ENCODE peak calls at places on chromosome 17, in five cellular contexts. O is CD8-positive, alpha-beta T cell; U is fibroblast of pulmonary artery; K is hepatocyte; W is ascending aorta. V is an unnamed sample.

GRCh38 chr17:10072556-10072955 is 125.8 kb downstream of the GAS7 start:
- DNase-seq in O (no peak), U (no peak), K (no peak), W (no peak), V (no peak)

GRCh38 chr17:83191388-83192160 is 112.2 kb downstream of the METRNL start:
- DNase-seq in O (no peak), U (no peak), K (no peak), W (peak), V (no peak)

GRCh38 chr17:82056729-82057621 is 5.3 kb downstream of the GPS1 start:
- DNase-seq in O (peak), U (no peak), K (no peak), W (no peak), V (no peak)

GRCh38 chr17:78724544-78724943 is 57.5 kb downstream of the CYTH1 start:
- DNase-seq in O (no peak), U (no peak), K (no peak), W (no peak), V (no peak)

GRCh38 chr17:11309850-11310249 is 68.8 kb downstream of the SHISA6 start:
- DNase-seq in O (no peak), U (no peak), K (no peak), W (no peak), V (no peak)

GRCh38 chr17:70031341-70031740 is 43.7 kb upstream of the KCNJ16 start:
- DNase-seq in O (no peak), U (no peak), K (no peak), W (no peak), V (no peak)

GRCh38 chr17:64094412-64094811 is 35.5 kb downstream of the ERN1 start:
- DNase-seq in O (no peak), U (no peak), K (no peak), W (no peak), V (no peak)

GRCh38 chr17:17849863-17850373 is 13.1 kb upstream of the SREBF1 start:
- DNase-seq in O (peak), U (peak), K (peak), W (no peak), V (peak)

GRCh38 chr17:27994586-27994985 is 47.9 kb upstream of the NLK start:
- DNase-seq in O (no peak), U (no peak), K (no peak), W (no peak), V (no peak)

GRCh38 chr17:80259642-80260535 is 763 bp upstream of the RNF213 start:
- DNase-seq in O (peak), U (peak), K (peak), W (no peak), V (peak)

GRCh38 chr17:50051082-50051576 is 4.8 kb upstream of the ITGA3 start:
- DNase-seq in O (no peak), U (peak), K (peak), W (no peak), V (peak)

GRCh38 chr17:66995944-66996343 is 31.4 kb downstream of the CACNG4 start:
- DNase-seq in O (no peak), U (no peak), K (no peak), W (no peak), V (no peak)

GRCh38 chr17:52606098-52606497 is 447.6 kb upstream of the CA10 start:
- DNase-seq in O (no peak), U (peak), K (no peak), W (no peak), V (no peak)

GRCh38 chr17:80083136-80083661 is 18.2 kb upstream of the GAA start:
- DNase-seq in O (no peak), U (no peak), K (no peak), W (no peak), V (no peak)

GRCh38 chr17:17538417-17539391 is 42.5 kb upstream of the RASD1 start:
- DNase-seq in O (no peak), U (peak), K (peak), W (no peak), V (no peak)

GRCh38 chr17:81228834-81229665 is 6.3 kb upstream of the CEP131 start:
- DNase-seq in O (no peak), U (no peak), K (no peak), W (no peak), V (no peak)

GRCh38 chr17:81518785-81519283 is 6.2 kb upstream of the ACTG1 start:
- DNase-seq in O (no peak), U (no peak), K (peak), W (no peak), V (no peak)

GRCh38 chr17:77507116-77507885 is 366.5 kb downstream of the SEC14L1 start:
- DNase-seq in O (no peak), U (no peak), K (peak), W (no peak), V (no peak)

GRCh38 chr17:81859906-81860755 is at the start of gene P4HB:
- DNase-seq in O (no peak), U (no peak), K (no peak), W (no peak), V (no peak)

GRCh38 chr17:82640046-82640445 is 8.2 kb downstream of the WDR45B start:
- DNase-seq in O (no peak), U (no peak), K (no peak), W (no peak), V (no peak)

GRCh38 chr17:70332811-70333210 is 163.5 kb downstream of the KCNJ2 start:
- DNase-seq in O (no peak), U (no peak), K (no peak), W (no peak), V (no peak)

GRCh38 chr17:21272881-21273839 is 11.4 kb upstream of the MAP2K3 start:
- DNase-seq in O (no peak), U (no peak), K (no peak), W (no peak), V (no peak)

GRCh38 chr17:82560802-82561428 is 41.4 kb downstream of the FOXK2 start:
- DNase-seq in O (no peak), U (no peak), K (no peak), W (no peak), V (no peak)

GRCh38 chr17:76404976-76405563 is 20.7 kb downstream of the SPHK1 start:
- DNase-seq in O (no peak), U (no peak), K (no peak), W (no peak), V (no peak)

GRCh38 chr17:67434061-67434525 is 57.0 kb downstream of the PITPNC1 start:
- DNase-seq in O (peak), U (peak), K (no peak), W (no peak), V (no peak)

GRCh38 chr17:74770498-74771318 is 5.4 kb downstream of the NAT9 start:
- DNase-seq in O (peak), U (peak), K (peak), W (no peak), V (peak)

GRCh38 chr17:74769856-74770497 is 6.2 kb downstream of the NAT9 start:
- DNase-seq in O (no peak), U (no peak), K (no peak), W (no peak), V (no peak)

GRCh38 chr17:74773414-74773813 is 2.7 kb downstream of the NAT9 start:
- DNase-seq in O (no peak), U (no peak), K (no peak), W (no peak), V (no peak)

GRCh38 chr17:74772071-74772470 is 4.1 kb downstream of the NAT9 start:
- DNase-seq in O (no peak), U (no peak), K (no peak), W (no peak), V (no peak)

GRCh38 chr17:74771319-74771914 is 4.7 kb downstream of the NAT9 start:
- DNase-seq in O (no peak), U (no peak), K (no peak), W (no peak), V (no peak)
- H3K4me3 ChIP-seq in O (no peak), U (no peak), K (no peak), W (no peak), V (no peak)

GRCh38 chr17:1180434-1180742 is 607 bp upstream of the ABR start:
- DNase-seq in O (no peak), U (no peak), K (no peak), W (no peak), V (no peak)

GRCh38 chr17:1180958-1181768 is 1.4 kb upstream of the ABR start:
- DNase-seq in O (no peak), U (no peak), K (no peak), W (no peak), V (no peak)

GRCh38 chr17:1181769-1182137 is 2.0 kb upstream of the ABR start:
- DNase-seq in O (no peak), U (peak), K (no peak), W (no peak), V (no peak)

GRCh38 chr17:1179112-1179634 is 608 bp downstream of the ABR start:
- DNase-seq in O (no peak), U (no peak), K (peak), W (no peak), V (no peak)

DNA sequence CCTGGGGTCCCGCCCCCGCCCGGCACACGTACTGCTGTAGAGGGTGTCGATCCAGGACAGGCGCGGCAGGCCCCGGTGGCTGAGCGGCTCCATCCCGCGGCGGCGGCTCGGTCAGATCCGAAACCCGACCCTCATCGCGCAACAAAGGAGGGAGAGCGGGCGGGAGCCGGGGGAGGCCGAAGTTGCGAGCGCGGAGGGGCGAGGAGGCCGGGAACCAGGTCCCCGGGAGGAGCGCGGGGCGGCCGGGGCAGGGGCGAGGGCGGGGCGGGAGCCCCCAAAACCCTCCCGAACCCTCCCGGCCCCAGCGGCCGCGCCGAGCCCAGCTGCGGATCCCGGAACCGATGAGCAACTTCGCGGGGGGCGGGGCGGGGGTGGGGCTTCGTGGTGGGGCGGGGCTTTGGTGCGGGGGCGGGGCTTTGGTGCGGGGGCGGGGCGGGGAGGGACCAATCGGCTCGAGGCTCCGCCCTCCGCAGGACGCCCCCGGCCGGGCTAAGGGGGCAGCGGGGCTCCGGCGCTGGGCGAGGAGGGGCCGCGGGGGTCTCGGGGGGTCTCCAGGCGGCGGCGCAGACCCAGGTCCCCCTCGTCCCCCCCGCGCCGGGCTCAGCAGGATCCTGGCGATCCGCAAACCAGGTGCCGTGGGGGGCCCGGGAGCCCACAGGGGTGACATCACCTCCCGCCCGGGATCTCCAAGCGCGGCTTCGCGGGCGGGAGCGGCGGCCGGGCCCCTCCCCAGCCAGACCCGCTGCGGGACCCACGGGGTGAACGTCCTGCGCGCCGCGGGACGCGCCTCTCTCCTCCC is at the start of gene ABR:
- DNase-seq in O (peak), U (peak), K (peak), W (no peak), V (no peak)
- H3K4me3 ChIP-seq in O (peak), U (peak), K (peak), W (peak), V (peak)

DNA sequence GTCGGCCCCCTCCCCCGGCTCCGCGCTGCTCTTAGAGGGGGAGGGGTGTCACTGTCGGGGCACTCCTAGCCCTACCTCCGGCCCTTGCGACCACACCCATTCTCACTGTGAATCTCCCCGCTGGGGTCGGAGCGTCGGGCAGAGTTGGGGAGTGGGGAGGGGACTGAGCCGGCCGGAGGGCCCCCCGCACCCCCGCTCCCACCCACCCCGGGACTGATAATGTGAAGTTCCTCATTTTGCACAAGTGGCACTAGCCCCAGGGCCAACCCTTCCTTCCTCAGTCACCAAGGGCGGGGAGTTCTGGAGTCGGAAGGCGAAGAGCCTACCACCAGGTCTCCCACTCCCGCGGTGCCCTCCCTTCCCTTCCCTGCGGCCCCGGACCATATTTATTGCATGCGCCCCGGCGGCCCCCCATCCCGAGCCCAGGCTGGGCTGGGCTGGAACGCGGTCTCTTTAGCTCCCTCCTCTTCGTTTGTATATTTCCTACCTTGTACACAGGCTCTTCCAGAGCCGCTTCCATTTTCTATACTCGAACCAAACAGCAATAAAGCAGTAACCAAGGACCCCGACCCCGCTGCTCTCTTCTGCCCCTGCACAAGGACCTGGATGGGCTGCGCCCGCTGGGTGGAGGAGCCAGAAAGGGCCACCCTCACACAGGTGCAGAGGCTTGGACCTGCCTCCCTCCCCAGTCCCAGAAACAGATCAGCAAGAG is 4.4 kb downstream of the HIC1 start:
- DNase-seq in O (no peak), U (no peak), K (no peak), W (no peak), V (no peak)
- H3K4me3 ChIP-seq in O (no peak), U (peak), K (no peak), W (peak), V (no peak)

GRCh38 chr17:35448899-35449227 is 297 bp upstream of the SLFN13 start:
- DNase-seq in O (no peak), U (no peak), K (no peak), W (no peak), V (no peak)
- H3K4me3 ChIP-seq in O (peak), U (peak), K (no peak), W (peak), V (no peak)

GRCh38 chr17:39209317-39210092 is 9.4 kb downstream of the RPL19 start:
- DNase-seq in O (peak), U (peak), K (peak), W (peak), V (no peak)
- H3K4me3 ChIP-seq in O (peak), U (peak), K (no peak), W (peak), V (no peak)

DNA sequence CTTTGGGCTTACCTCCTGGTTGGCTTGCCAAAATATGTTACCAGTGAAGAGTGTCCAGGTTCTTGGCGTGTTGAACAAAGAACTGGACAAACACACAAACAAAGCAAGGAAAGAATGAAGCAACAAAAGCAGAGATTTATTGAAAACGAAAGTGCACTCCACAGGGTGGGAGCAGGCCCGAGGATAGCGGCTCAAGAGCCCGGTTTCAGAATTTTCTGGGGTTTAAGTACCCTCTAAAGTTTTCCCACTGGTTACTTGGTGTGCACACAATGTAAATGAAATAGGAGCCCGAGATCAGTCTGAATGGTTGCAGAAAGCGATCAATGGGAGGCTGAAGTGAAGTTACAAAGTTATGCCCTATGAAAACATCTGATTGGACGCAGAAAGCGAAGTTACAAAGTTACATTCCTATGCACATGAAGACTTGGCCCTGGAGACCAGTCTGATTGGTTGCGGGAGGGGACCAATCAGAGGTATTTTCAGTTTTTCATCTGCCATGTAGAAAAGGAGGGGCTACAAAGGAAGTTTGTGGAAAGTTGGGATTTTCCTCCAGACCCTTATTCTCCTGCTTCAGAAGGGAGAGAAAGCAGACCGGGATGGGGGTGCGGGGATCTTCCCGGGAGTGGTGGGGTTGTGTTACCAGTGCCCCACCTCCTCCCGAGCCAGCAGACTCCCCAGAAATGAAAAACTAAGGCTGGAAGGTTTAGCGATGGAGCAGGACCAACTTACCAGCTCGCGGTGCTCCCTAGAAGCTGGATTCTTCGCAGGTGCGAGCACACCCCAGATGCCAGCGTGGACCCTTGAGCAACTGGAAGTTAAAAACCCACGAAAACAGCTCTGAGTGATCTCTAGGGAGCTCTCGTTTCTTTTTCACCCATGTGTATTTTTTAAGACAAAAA is at the start of gene SLFN12:
- DNase-seq in O (peak), U (peak), K (peak), W (no peak), V (peak)
- H3K4me3 ChIP-seq in O (peak), U (peak), K (peak), W (peak), V (no peak)

DNA sequence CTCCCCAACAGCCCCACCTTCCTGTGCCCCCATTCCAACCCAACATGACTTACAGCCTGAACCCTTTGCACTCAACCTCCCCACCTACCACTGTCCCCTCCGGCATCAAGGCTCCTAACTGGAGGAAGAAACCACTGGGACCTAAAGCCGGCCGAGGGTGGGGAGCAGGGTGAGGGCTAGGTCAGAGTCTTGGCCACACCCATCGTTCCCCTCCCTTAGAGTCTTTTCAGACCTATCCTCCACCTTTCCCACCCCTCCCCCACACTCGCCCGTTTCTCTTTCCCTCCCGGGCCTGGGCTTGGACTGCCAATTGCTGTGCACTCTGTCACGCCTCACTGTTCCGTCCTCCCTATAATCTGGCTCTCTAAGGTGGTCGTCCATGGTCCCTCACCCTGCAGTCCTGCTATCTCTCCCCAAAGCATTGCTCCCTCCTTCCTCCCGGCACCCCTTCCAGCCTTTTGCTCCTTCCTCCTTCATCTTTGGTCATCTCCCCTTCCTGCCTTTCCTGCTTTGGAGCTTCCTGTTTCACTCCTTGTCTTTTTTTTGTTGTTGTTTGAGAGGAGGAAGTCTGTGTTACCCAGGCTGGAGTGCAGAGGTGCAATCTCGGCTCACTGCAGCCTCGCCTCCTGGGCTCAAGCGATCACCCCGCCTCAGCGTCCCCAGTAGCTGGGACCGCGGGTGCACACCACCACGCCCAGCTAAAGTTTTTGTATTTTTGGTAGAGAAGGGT is 958 bp upstream of the CLDN7 start:
- DNase-seq in O (no peak), U (no peak), K (peak), W (no peak), V (no peak)
- H3K4me3 ChIP-seq in O (peak), U (peak), K (peak), W (peak), V (no peak)

GRCh38 chr17:8698142-8699050 is 46.2 kb downstream of the CCDC42 start:
- DNase-seq in O (no peak), U (peak), K (peak), W (no peak), V (no peak)
- H3K4me3 ChIP-seq in O (no peak), U (peak), K (no peak), W (peak), V (no peak)

V was measured in Jurkat, Clone E6-1.